ENCODE peak calls at places on chromosomes 16 and 17, in seven cellular contexts. One of them, this sample, is unnamed.

GRCh38 chr16:86537486-86537885 is 17.5 kb downstream of the MTHFSD start:
- DNase-seq in IMR-90: no peak
- DNase-seq in PC-3: no peak
- DNase-seq in endothelial cell of umbilical vein: no peak
- DNase-seq in HepG2: no peak
- DNase-seq in neural progenitor cell: no peak
- DNase-seq in H9: no peak
- DNase-seq in this sample: no peak

GRCh38 chr17:10729334-10730193 is at the start of gene TMEM220:
- DNase-seq in IMR-90: peak; percentile 59
- DNase-seq in PC-3: peak; percentile 60
- DNase-seq in endothelial cell of umbilical vein: peak; percentile 80
- DNase-seq in HepG2: peak; percentile 26
- DNase-seq in neural progenitor cell: peak; percentile 90
- DNase-seq in H9: peak; percentile 91
- DNase-seq in this sample: peak; percentile 96

GRCh38 chr16:71526111-71526998 is at the start of gene CHST4:
- DNase-seq in IMR-90: peak; percentile 57
- DNase-seq in PC-3: no peak
- DNase-seq in endothelial cell of umbilical vein: no peak
- DNase-seq in HepG2: no peak
- DNase-seq in neural progenitor cell: peak; percentile 68
- DNase-seq in H9: peak; percentile 94
- DNase-seq in this sample: peak; percentile 96

GRCh38 chr17:82531431-82531881 is 11.9 kb downstream of the FOXK2 start:
- DNase-seq in IMR-90: peak; percentile 92
- DNase-seq in PC-3: peak; percentile 83
- DNase-seq in endothelial cell of umbilical vein: peak; percentile 73
- DNase-seq in HepG2: no peak
- DNase-seq in neural progenitor cell: no peak
- DNase-seq in H9: no peak
- DNase-seq in this sample: no peak

GRCh38 chr16:27355610-27356009 is 41.8 kb downstream of the IL4R start:
- DNase-seq in IMR-90: peak; percentile 22
- DNase-seq in PC-3: peak; percentile 25
- DNase-seq in endothelial cell of umbilical vein: peak; percentile 46
- DNase-seq in HepG2: peak; percentile 51
- DNase-seq in neural progenitor cell: peak; percentile 47
- DNase-seq in H9: peak; percentile 84
- DNase-seq in this sample: peak; percentile 91

GRCh38 chr17:49777577-49777976 is 10.9 kb upstream of the KAT7 start:
- DNase-seq in IMR-90: no peak
- DNase-seq in PC-3: no peak
- DNase-seq in endothelial cell of umbilical vein: no peak
- DNase-seq in HepG2: no peak
- DNase-seq in neural progenitor cell: peak; percentile 36
- DNase-seq in H9: no peak
- DNase-seq in this sample: no peak

GRCh38 chr16:2205104-2205966 is at the start of gene MLST8:
- DNase-seq in IMR-90: peak; percentile 80
- DNase-seq in PC-3: peak; percentile 75
- DNase-seq in endothelial cell of umbilical vein: peak; percentile 87
- DNase-seq in HepG2: peak; percentile 65
- DNase-seq in neural progenitor cell: peak; percentile 94
- DNase-seq in H9: peak; percentile 79
- DNase-seq in this sample: peak; percentile 92

GRCh38 chr17:79968116-79968515 is 67.6 kb downstream of the TBC1D16 start:
- DNase-seq in IMR-90: no peak
- DNase-seq in PC-3: no peak
- DNase-seq in endothelial cell of umbilical vein: no peak
- DNase-seq in HepG2: no peak
- DNase-seq in neural progenitor cell: peak; percentile 74
- DNase-seq in H9: peak; percentile 18
- DNase-seq in this sample: peak; percentile 41

GRCh38 chr16:31420037-31420436 is 8.1 kb downstream of the COX6A2 start:
- DNase-seq in IMR-90: no peak
- DNase-seq in PC-3: no peak
- DNase-seq in endothelial cell of umbilical vein: no peak
- DNase-seq in HepG2: no peak
- DNase-seq in neural progenitor cell: no peak
- DNase-seq in H9: no peak
- DNase-seq in this sample: no peak

GRCh38 chr16:19844945-19845641 is 39.6 kb downstream of the GPRC5B start:
- DNase-seq in IMR-90: peak; percentile 92
- DNase-seq in PC-3: peak; percentile 53
- DNase-seq in endothelial cell of umbilical vein: no peak
- DNase-seq in HepG2: no peak
- DNase-seq in neural progenitor cell: no peak
- DNase-seq in H9: no peak
- DNase-seq in this sample: no peak

GRCh38 chr17:16971458-16972338 is at the start of gene TNFRSF13B:
- DNase-seq in IMR-90: no peak
- DNase-seq in PC-3: no peak
- DNase-seq in endothelial cell of umbilical vein: no peak
- DNase-seq in HepG2: no peak
- DNase-seq in neural progenitor cell: no peak
- DNase-seq in H9: peak; percentile 27
- DNase-seq in this sample: peak; percentile 42

GRCh38 chr17:4148611-4149308 is 5.8 kb downstream of the CYB5D2 start:
- DNase-seq in IMR-90: no peak
- DNase-seq in PC-3: no peak
- DNase-seq in endothelial cell of umbilical vein: no peak
- DNase-seq in HepG2: no peak
- DNase-seq in neural progenitor cell: no peak
- DNase-seq in H9: no peak
- DNase-seq in this sample: no peak

GRCh38 chr17:17712268-17712924 is 31.1 kb downstream of the RAI1 start:
- DNase-seq in IMR-90: peak; percentile 97
- DNase-seq in PC-3: peak; percentile 48
- DNase-seq in endothelial cell of umbilical vein: peak; percentile 94
- DNase-seq in HepG2: no peak
- DNase-seq in neural progenitor cell: no peak
- DNase-seq in H9: no peak
- DNase-seq in this sample: no peak

GRCh38 chr16:16019488-16019887 is 70.1 kb downstream of the ABCC1 start:
- DNase-seq in IMR-90: peak; percentile 54
- DNase-seq in PC-3: peak; percentile 80
- DNase-seq in endothelial cell of umbilical vein: no peak
- DNase-seq in HepG2: no peak
- DNase-seq in neural progenitor cell: no peak
- DNase-seq in H9: no peak
- DNase-seq in this sample: no peak

GRCh38 chr16:75267631-75268264 is 16.3 kb upstream of the BCAR1 start:
- DNase-seq in IMR-90: peak; percentile 53
- DNase-seq in PC-3: peak; percentile 86
- DNase-seq in endothelial cell of umbilical vein: peak; percentile 64
- DNase-seq in HepG2: peak; percentile 71
- DNase-seq in neural progenitor cell: no peak
- DNase-seq in H9: no peak
- DNase-seq in this sample: peak; percentile 76

GRCh38 chr17:72502111-72502939 is 381.5 kb downstream of the SOX9 start:
- DNase-seq in IMR-90: peak; percentile 64
- DNase-seq in PC-3: no peak
- DNase-seq in endothelial cell of umbilical vein: no peak
- DNase-seq in HepG2: peak; percentile 93
- DNase-seq in neural progenitor cell: peak; percentile 7
- DNase-seq in H9: no peak
- DNase-seq in this sample: peak; percentile 73

GRCh38 chr16:56974549-56975300 is 13.0 kb downstream of the CETP start:
- DNase-seq in IMR-90: no peak
- DNase-seq in PC-3: no peak
- DNase-seq in endothelial cell of umbilical vein: no peak
- DNase-seq in HepG2: no peak
- DNase-seq in neural progenitor cell: no peak
- DNase-seq in H9: no peak
- DNase-seq in this sample: no peak

GRCh38 chr16:56971768-56972043 is 10.0 kb downstream of the CETP start:
- DNase-seq in IMR-90: no peak
- DNase-seq in PC-3: no peak
- DNase-seq in endothelial cell of umbilical vein: no peak
- DNase-seq in HepG2: no peak
- DNase-seq in neural progenitor cell: no peak
- DNase-seq in H9: no peak
- DNase-seq in this sample: no peak

GRCh38 chr16:56970934-56971767 is 9.4 kb downstream of the CETP start:
- DNase-seq in IMR-90: peak; percentile 19
- DNase-seq in PC-3: no peak
- DNase-seq in endothelial cell of umbilical vein: no peak
- DNase-seq in HepG2: no peak
- DNase-seq in neural progenitor cell: no peak
- DNase-seq in H9: no peak
- DNase-seq in this sample: no peak

GRCh38 chr16:56972403-56972802 is 10.7 kb downstream of the CETP start:
- DNase-seq in IMR-90: no peak
- DNase-seq in PC-3: no peak
- DNase-seq in endothelial cell of umbilical vein: no peak
- DNase-seq in HepG2: no peak
- DNase-seq in neural progenitor cell: no peak
- DNase-seq in H9: no peak
- DNase-seq in this sample: no peak

DNA sequence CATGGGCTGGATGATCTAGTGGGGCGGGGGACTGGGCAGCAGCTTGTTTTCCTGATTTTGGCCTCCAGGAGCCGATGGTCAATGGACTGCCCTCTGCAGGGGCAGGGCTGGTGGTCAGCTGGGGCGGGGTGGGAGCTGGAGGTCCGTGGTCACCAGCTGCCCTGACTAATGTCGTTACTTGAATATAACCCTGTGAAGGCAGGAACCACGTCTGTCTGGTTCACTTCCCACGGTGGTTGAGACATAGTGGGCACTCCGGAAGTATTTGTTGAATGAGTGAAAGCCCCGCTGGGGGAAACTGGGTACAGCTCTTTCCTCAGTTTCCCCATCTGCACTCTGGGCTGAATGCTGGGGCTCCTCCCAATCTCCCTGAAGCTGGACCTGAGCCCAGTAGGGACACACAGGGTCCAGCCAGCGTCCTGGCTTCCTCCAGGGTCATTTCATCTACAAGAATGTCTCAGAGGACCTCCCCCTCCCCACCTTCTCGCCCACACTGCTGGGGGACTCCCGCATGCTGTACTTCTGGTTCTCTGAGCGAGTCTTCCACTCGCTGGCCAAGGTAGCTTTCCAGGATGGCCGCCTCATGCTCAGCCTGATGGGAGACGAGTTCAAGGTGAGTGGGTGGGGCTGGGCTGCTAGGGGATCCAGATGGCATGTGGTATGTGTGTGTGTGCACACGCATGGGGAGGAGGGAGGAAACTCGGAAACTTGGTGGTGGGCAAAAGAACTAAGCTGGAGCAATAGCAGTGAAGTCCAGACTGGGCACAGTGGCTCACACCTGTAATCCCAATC is 11.3 kb downstream of the CETP start:
- DNase-seq in IMR-90: no peak
- DNase-seq in PC-3: no peak
- DNase-seq in endothelial cell of umbilical vein: no peak
- DNase-seq in HepG2: peak; percentile 65
- DNase-seq in neural progenitor cell: no peak
- DNase-seq in H9: no peak
- DNase-seq in this sample: no peak
- H3K27ac ChIP-seq in IMR-90: no peak overlapping the region
- H3K27ac ChIP-seq in PC-3: no peak overlapping the region
- H3K27ac ChIP-seq in endothelial cell of umbilical vein: no peak overlapping the region
- H3K27ac ChIP-seq in HepG2: no peak overlapping the region
- H3K27ac ChIP-seq in neural progenitor cell: no peak overlapping the region
- H3K27ac ChIP-seq in H9: no peak overlapping the region
- H3K27ac ChIP-seq in this sample: no peak overlapping the region

GRCh38 chr17:30554839-30555751 is 77.9 kb downstream of the GOSR1 start:
- DNase-seq in IMR-90: peak; percentile 15
- DNase-seq in PC-3: peak; percentile 34
- DNase-seq in endothelial cell of umbilical vein: peak; percentile 34
- DNase-seq in HepG2: peak; percentile 30
- DNase-seq in neural progenitor cell: peak; percentile 37
- DNase-seq in H9: peak; percentile 81
- DNase-seq in this sample: peak; percentile 93
- TF ChIP-seq CTCF in IMR-90: peak; percentile 27
- TF ChIP-seq CTCF in PC-3: peak; percentile 42
- TF ChIP-seq CTCF in endothelial cell of umbilical vein: peak; percentile 51
- TF ChIP-seq CTCF in HepG2: peak; percentile 78
- TF ChIP-seq CTCF in neural progenitor cell: peak; percentile 24
- TF ChIP-seq CTCF in H9: peak; percentile 69
- TF ChIP-seq CTCF in this sample: peak; percentile 78

GRCh38 chr17:56786989-56787482 is 46.7 kb downstream of the C17orf67 start:
- DNase-seq in IMR-90: peak; percentile 98
- DNase-seq in PC-3: peak; percentile 99
- DNase-seq in endothelial cell of umbilical vein: peak; percentile 83
- DNase-seq in HepG2: peak; percentile 73
- DNase-seq in neural progenitor cell: no peak
- DNase-seq in H9: no peak
- DNase-seq in this sample: peak; percentile 33

GRCh38 chr17:56785396-56785795 is 48.3 kb downstream of the C17orf67 start:
- DNase-seq in IMR-90: peak; percentile 67
- DNase-seq in PC-3: peak; percentile 97
- DNase-seq in endothelial cell of umbilical vein: no peak
- DNase-seq in HepG2: no peak
- DNase-seq in neural progenitor cell: no peak
- DNase-seq in H9: no peak
- DNase-seq in this sample: peak; percentile 26

GRCh38 chr17:56781944-56782737 is 51.6 kb downstream of the C17orf67 start:
- DNase-seq in IMR-90: no peak
- DNase-seq in PC-3: peak; percentile 20
- DNase-seq in endothelial cell of umbilical vein: no peak
- DNase-seq in HepG2: no peak
- DNase-seq in neural progenitor cell: no peak
- DNase-seq in H9: no peak
- DNase-seq in this sample: no peak

DNA sequence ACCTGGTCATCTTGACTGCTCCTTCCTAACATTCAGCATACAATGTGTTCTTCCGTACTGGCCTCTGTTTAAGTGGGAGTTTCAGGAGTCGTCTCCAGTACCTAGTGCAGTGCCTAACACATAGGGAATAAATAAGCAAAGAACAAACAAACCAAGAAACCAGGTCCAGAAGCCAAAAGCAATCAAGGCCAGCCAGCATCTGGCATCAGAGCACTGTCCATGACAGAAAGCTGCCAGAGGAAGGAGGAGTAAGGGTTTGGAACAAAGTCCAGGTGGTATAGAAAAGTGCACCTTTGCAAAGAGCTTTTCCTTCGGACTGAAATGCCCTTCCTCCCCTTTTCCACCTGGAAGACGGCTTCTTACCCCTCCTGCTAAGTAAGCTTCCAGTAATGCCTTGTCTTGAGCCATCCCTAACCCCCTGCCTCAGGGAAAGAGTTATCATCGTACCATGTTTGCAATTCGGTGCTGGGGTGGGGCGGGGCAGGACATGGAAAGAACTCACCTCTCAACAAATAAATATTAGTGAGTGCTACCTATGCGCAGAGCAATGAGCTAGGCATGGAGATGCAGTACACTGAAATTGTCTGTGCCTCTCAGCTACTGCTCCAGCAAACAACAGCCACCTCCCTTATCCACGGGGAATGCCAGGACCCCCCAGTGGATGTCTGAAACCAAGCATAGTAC is 47.6 kb downstream of the C17orf67 start:
- DNase-seq in IMR-90: no peak
- DNase-seq in PC-3: peak; percentile 83
- DNase-seq in endothelial cell of umbilical vein: no peak
- DNase-seq in HepG2: no peak
- DNase-seq in neural progenitor cell: no peak
- DNase-seq in H9: no peak
- DNase-seq in this sample: peak; percentile 36
- H3K9ac ChIP-seq in IMR-90: no peak overlapping the region
- H3K9ac ChIP-seq in PC-3: peak overlapping the region; percentile 89
- H3K9ac ChIP-seq in endothelial cell of umbilical vein: no peak overlapping the region
- H3K9ac ChIP-seq in HepG2: no peak overlapping the region
- H3K9ac ChIP-seq in neural progenitor cell: no peak overlapping the region
- H3K9ac ChIP-seq in H9: no peak overlapping the region
- H3K9ac ChIP-seq in this sample: no peak overlapping the region

GRCh38 chr17:7407033-7407432 is 612 bp upstream of the NLGN2 start:
- DNase-seq in IMR-90: no peak
- DNase-seq in PC-3: no peak
- DNase-seq in endothelial cell of umbilical vein: no peak
- DNase-seq in HepG2: no peak
- DNase-seq in neural progenitor cell: no peak
- DNase-seq in H9: no peak
- DNase-seq in this sample: no peak
- H3K27ac ChIP-seq in IMR-90: no peak overlapping the region
- H3K27ac ChIP-seq in PC-3: no peak overlapping the region
- H3K27ac ChIP-seq in endothelial cell of umbilical vein: no peak overlapping the region
- H3K27ac ChIP-seq in HepG2: no peak overlapping the region
- H3K27ac ChIP-seq in neural progenitor cell: no peak overlapping the region
- H3K27ac ChIP-seq in H9: no peak overlapping the region
- H3K27ac ChIP-seq in this sample: no peak overlapping the region